ENCODE peak calls at places on chromosomes 11 and 22, in seven cellular contexts. M is AG09309; W is putamen; Q is HT1080; V is foreskin keratinocyte; H is stimulated activated naive B cell treated with anti-CD40 and anti-IgM and Interleukin-4, amounts not matched to agents 10 μg/mL and 1 μg/mL and 100 μg/mL, for 72 hours; B is prostate gland. O is an unnamed sample.
A peak's percentile ranks its signal among the peaks of the same experiment; 100 is the strongest.

GRCh38 chr22:20807315-20807752 is 33.4 kb downstream of the SERPIND1 start:
- DNase-seq in B (no peak), Q (peak; percentile 88), M (peak; percentile 87), H (no peak), W (no peak), V (peak; percentile 19), O (peak; percentile 80)

GRCh38 chr11:104602643-104603042 is 295.6 kb downstream of the CASP12 start:
- DNase-seq in Q (no peak), H (no peak), M (no peak), B (no peak), W (no peak), V (no peak), O (no peak)

GRCh38 chr11:120200677-120201076 is 10.2 kb upstream of the OAF start:
- DNase-seq in W (no peak), V (no peak), M (no peak), Q (no peak), H (no peak), B (no peak), O (no peak)

GRCh38 chr22:30880181-30880601 is 88.4 kb downstream of the MORC2 start:
- DNase-seq in Q (no peak), H (no peak), M (no peak), B (no peak), V (no peak), W (no peak), O (no peak)

GRCh38 chr22:37207981-37208380 is 4.3 kb downstream of the SSTR3 start:
- DNase-seq in H (no peak), M (no peak), B (no peak), Q (no peak), W (no peak), V (no peak), O (no peak)

GRCh38 chr11:12287009-12287373 is 90.4 kb upstream of the PARVA start:
- DNase-seq in W (no peak), B (peak; percentile 3), Q (peak; percentile 96), H (no peak), M (peak; percentile 88), V (peak; percentile 70), O (peak; percentile 92)

GRCh38 chr11:9662273-9662672 is 1.6 kb upstream of the SWAP70 start:
- DNase-seq in B (no peak), H (peak; percentile 34), M (no peak), V (no peak), Q (no peak), W (peak; percentile 23), O (no peak)

GRCh38 chr22:33867118-33867863 is 53.0 kb downstream of the LARGE1 start:
- DNase-seq in Q (no peak), B (no peak), M (no peak), V (no peak), W (no peak), H (no peak), O (peak; percentile 47)

O was measured in stromal cell of bone marrow.